ENCODE peak calls at places on chromosomes 16 and 17, in six cellular contexts. One of them, this sample, is unnamed.

GRCh38 chr17:80203448-80204092 is 16.6 kb downstream of the SGSH start:
- DNase-seq in RWPE2: peak; percentile 59
- DNase-seq in HCT116: no peak
- DNase-seq in left ventricle myocardium inferior: no peak
- DNase-seq in right lobe of liver: no peak
- DNase-seq in AG10803: no peak
- DNase-seq in this sample: no peak

GRCh38 chr17:72271603-72272002 is 150.8 kb downstream of the SOX9 start:
- DNase-seq in HCT116: no peak
- DNase-seq in AG10803: no peak
- DNase-seq in left ventricle myocardium inferior: no peak
- DNase-seq in RWPE2: no peak
- DNase-seq in right lobe of liver: no peak
- DNase-seq in this sample: no peak

GRCh38 chr17:42682400-42683384 is at the start of gene CNTNAP1:
- DNase-seq in left ventricle myocardium inferior: peak; percentile 53
- DNase-seq in AG10803: peak; percentile 75
- DNase-seq in right lobe of liver: no peak
- DNase-seq in HCT116: no peak
- DNase-seq in RWPE2: no peak
- DNase-seq in this sample: peak; percentile 68

GRCh38 chr16:82638095-82638798 is 11.5 kb downstream of the CDH13 start:
- DNase-seq in RWPE2: no peak
- DNase-seq in left ventricle myocardium inferior: no peak
- DNase-seq in right lobe of liver: no peak
- DNase-seq in AG10803: peak; percentile 73
- DNase-seq in HCT116: no peak
- DNase-seq in this sample: peak; percentile 92

GRCh38 chr17:19376799-19377198 is 1.5 kb upstream of the MAPK7 start:
- DNase-seq in left ventricle myocardium inferior: no peak
- DNase-seq in AG10803: no peak
- DNase-seq in RWPE2: no peak
- DNase-seq in right lobe of liver: peak; percentile 22
- DNase-seq in HCT116: peak; percentile 33
- DNase-seq in this sample: no peak

GRCh38 chr17:30323895-30324319 is 9.9 kb downstream of the TMIGD1 start:
- DNase-seq in right lobe of liver: no peak
- DNase-seq in RWPE2: no peak
- DNase-seq in left ventricle myocardium inferior: no peak
- DNase-seq in HCT116: peak; percentile 35
- DNase-seq in AG10803: peak; percentile 50
- DNase-seq in this sample: peak; percentile 56

GRCh38 chr17:75814021-75814395 is 29.4 kb downstream of the UNK start:
- DNase-seq in RWPE2: no peak
- DNase-seq in AG10803: no peak
- DNase-seq in right lobe of liver: no peak
- DNase-seq in HCT116: no peak
- DNase-seq in left ventricle myocardium inferior: no peak
- DNase-seq in this sample: no peak

GRCh38 chr17:50831430-50832064 is 3.8 kb upstream of the WFIKKN2 start:
- DNase-seq in HCT116: no peak
- DNase-seq in right lobe of liver: no peak
- DNase-seq in AG10803: no peak
- DNase-seq in RWPE2: no peak
- DNase-seq in left ventricle myocardium inferior: no peak
- DNase-seq in this sample: no peak

GRCh38 chr16:85288869-85289660 is 176.8 kb upstream of the CIBAR2 start:
- DNase-seq in right lobe of liver: peak; percentile 87
- DNase-seq in left ventricle myocardium inferior: no peak
- DNase-seq in AG10803: no peak
- DNase-seq in RWPE2: no peak
- DNase-seq in HCT116: no peak
- DNase-seq in this sample: no peak

GRCh38 chr17:54891176-54891821 is 9.4 kb upstream of the TOM1L1 start:
- DNase-seq in right lobe of liver: no peak
- DNase-seq in RWPE2: no peak
- DNase-seq in left ventricle myocardium inferior: no peak
- DNase-seq in HCT116: peak; percentile 57
- DNase-seq in AG10803: peak; percentile 69
- DNase-seq in this sample: peak; percentile 74

GRCh38 chr16:79838860-79839259 is 238.3 kb upstream of the MAF start:
- DNase-seq in HCT116: no peak
- DNase-seq in RWPE2: no peak
- DNase-seq in right lobe of liver: no peak
- DNase-seq in AG10803: peak; percentile 30
- DNase-seq in left ventricle myocardium inferior: peak; percentile 31
- DNase-seq in this sample: peak; percentile 10

GRCh38 chr17:3678095-3678820 is 9.6 kb downstream of the EMC6 start:
- DNase-seq in RWPE2: no peak
- DNase-seq in right lobe of liver: no peak
- DNase-seq in AG10803: no peak
- DNase-seq in HCT116: no peak
- DNase-seq in left ventricle myocardium inferior: no peak
- DNase-seq in this sample: peak; percentile 71

GRCh38 chr17:44218344-44219125 is 940 bp downstream of the UBTF start:
- DNase-seq in left ventricle myocardium inferior: peak; percentile 91
- DNase-seq in RWPE2: no peak
- DNase-seq in HCT116: peak; percentile 74
- DNase-seq in right lobe of liver: peak; percentile 92
- DNase-seq in AG10803: peak; percentile 89
- DNase-seq in this sample: peak; percentile 84

GRCh38 chr17:16363749-16364536 is 10.7 kb upstream of the CENPV start:
- DNase-seq in right lobe of liver: peak; percentile 76
- DNase-seq in AG10803: peak; percentile 64
- DNase-seq in left ventricle myocardium inferior: peak; percentile 73
- DNase-seq in RWPE2: no peak
- DNase-seq in HCT116: peak; percentile 72
- DNase-seq in this sample: peak; percentile 75

GRCh38 chr17:28828294-28829040 is 14.1 kb downstream of the FAM222B start:
- DNase-seq in right lobe of liver: peak; percentile 19
- DNase-seq in RWPE2: peak; percentile 7
- DNase-seq in AG10803: peak; percentile 40
- DNase-seq in left ventricle myocardium inferior: no peak
- DNase-seq in HCT116: no peak
- DNase-seq in this sample: no peak

GRCh38 chr16:48505705-48506104 is 104.3 kb downstream of the N4BP1 start:
- DNase-seq in right lobe of liver: no peak
- DNase-seq in RWPE2: no peak
- DNase-seq in left ventricle myocardium inferior: no peak
- DNase-seq in AG10803: no peak
- DNase-seq in HCT116: no peak
- DNase-seq in this sample: no peak

GRCh38 chr16:9801651-9802050 is 380.6 kb downstream of the GRIN2A start:
- DNase-seq in AG10803: no peak
- DNase-seq in right lobe of liver: no peak
- DNase-seq in left ventricle myocardium inferior: no peak
- DNase-seq in HCT116: no peak
- DNase-seq in RWPE2: no peak
- DNase-seq in this sample: no peak

GRCh38 chr17:11240841-11241610 is at the start of gene SHISA6:
- DNase-seq in right lobe of liver: no peak
- DNase-seq in RWPE2: no peak
- DNase-seq in AG10803: no peak
- DNase-seq in HCT116: no peak
- DNase-seq in left ventricle myocardium inferior: no peak
- DNase-seq in this sample: no peak

GRCh38 chr16:56980792-56981724 is 8.3 kb upstream of the NLRC5 start:
- DNase-seq in right lobe of liver: no peak
- DNase-seq in RWPE2: no peak
- DNase-seq in HCT116: no peak
- DNase-seq in AG10803: no peak
- DNase-seq in left ventricle myocardium inferior: no peak
- DNase-seq in this sample: no peak

GRCh38 chr16:31471875-31472558 is at the start of gene TGFB1I1:
- DNase-seq in AG10803: peak; percentile 84
- DNase-seq in right lobe of liver: peak; percentile 47
- DNase-seq in HCT116: no peak
- DNase-seq in RWPE2: no peak
- DNase-seq in left ventricle myocardium inferior: peak; percentile 80
- DNase-seq in this sample: peak; percentile 67

GRCh38 chr17:45077643-45078042 is 16.5 kb downstream of the NMT1 start:
- DNase-seq in right lobe of liver: no peak
- DNase-seq in RWPE2: no peak
- DNase-seq in AG10803: no peak
- DNase-seq in left ventricle myocardium inferior: no peak
- DNase-seq in HCT116: no peak
- DNase-seq in this sample: no peak

GRCh38 chr16:10971560-10971961 is 27.2 kb downstream of the CLEC16A start:
- DNase-seq in right lobe of liver: no peak
- DNase-seq in left ventricle myocardium inferior: no peak
- DNase-seq in RWPE2: no peak
- DNase-seq in AG10803: peak; percentile 95
- DNase-seq in HCT116: peak; percentile 47
- DNase-seq in this sample: peak; percentile 90

GRCh38 chr16:48999508-48999907 is 282.1 kb downstream of the CBLN1 start:
- DNase-seq in AG10803: no peak
- DNase-seq in right lobe of liver: no peak
- DNase-seq in left ventricle myocardium inferior: no peak
- DNase-seq in RWPE2: no peak
- DNase-seq in HCT116: no peak
- DNase-seq in this sample: no peak

GRCh38 chr17:80743181-80743771 is 198.6 kb downstream of the RPTOR start:
- DNase-seq in AG10803: peak; percentile 53
- DNase-seq in RWPE2: no peak
- DNase-seq in left ventricle myocardium inferior: no peak
- DNase-seq in HCT116: no peak
- DNase-seq in right lobe of liver: no peak
- DNase-seq in this sample: peak; percentile 87

GRCh38 chr17:35578929-35579448 is 618 bp upstream of the PEX12 start:
- DNase-seq in AG10803: no peak
- DNase-seq in left ventricle myocardium inferior: no peak
- DNase-seq in right lobe of liver: no peak
- DNase-seq in HCT116: no peak
- DNase-seq in RWPE2: no peak
- DNase-seq in this sample: no peak

GRCh38 chr16:30567160-30567990 is 4.1 kb downstream of the ZNF688 start:
- DNase-seq in right lobe of liver: no peak
- DNase-seq in RWPE2: no peak
- DNase-seq in left ventricle myocardium inferior: no peak
- DNase-seq in AG10803: no peak
- DNase-seq in HCT116: no peak
- DNase-seq in this sample: peak; percentile 16

GRCh38 chr16:72952404-72953301 is 95.3 kb downstream of the ZFHX3 start:
- DNase-seq in HCT116: no peak
- DNase-seq in AG10803: peak; percentile 58
- DNase-seq in left ventricle myocardium inferior: no peak
- DNase-seq in RWPE2: no peak
- DNase-seq in right lobe of liver: no peak
- DNase-seq in this sample: peak; percentile 41

GRCh38 chr16:67935402-67936123 is 1.1 kb downstream of the PSMB10 start:
- DNase-seq in AG10803: peak; percentile 86
- DNase-seq in right lobe of liver: peak; percentile 99
- DNase-seq in left ventricle myocardium inferior: peak; percentile 94
- DNase-seq in HCT116: peak; percentile 93
- DNase-seq in RWPE2: peak; percentile 99
- DNase-seq in this sample: peak; percentile 84
- TF ChIP-seq CTCF in AG10803: no peak
- TF ChIP-seq CTCF in right lobe of liver: no peak
- TF ChIP-seq CTCF in left ventricle myocardium inferior: no peak
- TF ChIP-seq CTCF in HCT116: no peak
- TF ChIP-seq CTCF in RWPE2: no peak
- TF ChIP-seq CTCF in this sample: no peak

GRCh38 chr16:3695610-3696369 is 21.5 kb downstream of the TRAP1 start:
- DNase-seq in left ventricle myocardium inferior: no peak
- DNase-seq in RWPE2: no peak
- DNase-seq in AG10803: no peak
- DNase-seq in HCT116: no peak
- DNase-seq in right lobe of liver: peak; percentile 93
- DNase-seq in this sample: no peak
- H3K4me3 ChIP-seq in left ventricle myocardium inferior: no peak overlapping the region
- H3K4me3 ChIP-seq in RWPE2: no peak overlapping the region
- H3K4me3 ChIP-seq in AG10803: no peak overlapping the region
- H3K4me3 ChIP-seq in HCT116: no peak overlapping the region
- H3K4me3 ChIP-seq in right lobe of liver: peak overlapping the region; percentile 42
- H3K4me3 ChIP-seq in this sample: no peak overlapping the region

GRCh38 chr16:15643453-15644305 is 725 bp upstream of the MARF1 start:
- DNase-seq in AG10803: peak; percentile 64
- DNase-seq in left ventricle myocardium inferior: no peak
- DNase-seq in right lobe of liver: no peak
- DNase-seq in RWPE2: no peak
- DNase-seq in HCT116: peak; percentile 44
- DNase-seq in this sample: peak; percentile 66

GRCh38 chr16:15640966-15641365 is 2.0 kb downstream of the MARF1 start:
- DNase-seq in AG10803: no peak
- DNase-seq in right lobe of liver: no peak
- DNase-seq in HCT116: no peak
- DNase-seq in RWPE2: no peak
- DNase-seq in left ventricle myocardium inferior: no peak
- DNase-seq in this sample: no peak

GRCh38 chr16:15641753-15642556 is 999 bp downstream of the MARF1 start:
- DNase-seq in right lobe of liver: no peak
- DNase-seq in HCT116: no peak
- DNase-seq in left ventricle myocardium inferior: no peak
- DNase-seq in AG10803: no peak
- DNase-seq in RWPE2: no peak
- DNase-seq in this sample: no peak

GRCh38 chr16:15644306-15644961 is 1.5 kb upstream of the MARF1 start:
- DNase-seq in HCT116: peak; percentile 62
- DNase-seq in left ventricle myocardium inferior: no peak
- DNase-seq in AG10803: peak; percentile 63
- DNase-seq in right lobe of liver: no peak
- DNase-seq in RWPE2: peak; percentile 76
- DNase-seq in this sample: peak; percentile 73

DNA sequence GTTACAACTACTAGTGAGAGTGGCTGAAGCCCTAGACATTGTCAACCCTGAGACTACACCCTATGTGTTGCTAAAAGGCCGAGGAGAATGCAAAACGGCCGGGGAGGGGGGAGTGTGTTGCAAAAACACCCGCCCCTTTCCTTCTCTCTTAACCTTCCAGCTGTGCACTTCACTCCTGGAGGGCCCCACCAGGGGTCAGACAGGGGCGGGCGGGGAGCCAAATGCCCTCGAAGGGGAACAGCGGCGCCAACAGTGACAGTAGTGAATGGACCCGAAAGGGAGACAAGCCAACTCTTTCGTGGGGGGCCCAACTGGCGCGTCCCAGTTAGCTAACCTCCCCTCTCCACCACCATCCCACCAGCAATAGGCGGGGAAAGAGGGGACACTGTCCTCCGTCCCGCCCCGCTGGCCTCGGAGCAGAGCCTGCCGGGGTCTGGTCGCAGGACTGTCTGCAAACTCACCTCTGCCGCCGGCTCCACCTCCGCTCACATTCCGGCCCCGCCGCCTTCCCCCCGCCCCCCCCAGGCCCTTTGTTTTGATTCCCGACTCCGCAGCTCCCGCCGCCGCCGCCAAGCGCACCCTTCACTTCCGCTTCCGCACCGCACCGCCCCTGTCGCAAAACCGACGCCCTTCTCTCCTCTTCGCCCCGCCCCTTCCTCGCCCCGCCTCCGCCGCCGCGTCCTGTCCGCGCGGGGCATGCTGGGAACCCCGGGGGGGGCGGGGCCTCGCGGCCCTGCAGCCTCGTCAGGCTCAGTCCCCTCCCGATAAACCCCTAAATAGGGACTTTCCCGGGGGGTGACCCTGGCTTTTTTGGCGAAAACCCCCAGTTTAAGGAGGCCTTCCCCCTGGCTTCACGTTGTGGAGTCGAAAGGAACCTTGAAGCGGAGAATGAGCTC is at the start of gene MARF1:
- DNase-seq in right lobe of liver: peak; percentile 99
- DNase-seq in left ventricle myocardium inferior: peak; percentile 100
- DNase-seq in RWPE2: peak; percentile 98
- DNase-seq in AG10803: peak; percentile 94
- DNase-seq in HCT116: peak; percentile 87
- DNase-seq in this sample: peak; percentile 88
- TF ChIP-seq CTCF in right lobe of liver: peak; percentile 30
- TF ChIP-seq CTCF in left ventricle myocardium inferior: peak; percentile 44
- TF ChIP-seq CTCF in RWPE2: peak; percentile 49
- TF ChIP-seq CTCF in AG10803: peak; percentile 31
- TF ChIP-seq CTCF in HCT116: no peak
- TF ChIP-seq CTCF in this sample: peak; percentile 15

GRCh38 chr17:63675231-63675606 is 24.7 kb downstream of the LIMD2 start:
- DNase-seq in left ventricle myocardium inferior: no peak
- DNase-seq in HCT116: no peak
- DNase-seq in right lobe of liver: no peak
- DNase-seq in RWPE2: no peak
- DNase-seq in AG10803: no peak
- DNase-seq in this sample: no peak
- H3K4me3 ChIP-seq in left ventricle myocardium inferior: peak overlapping the region; percentile 56
- H3K4me3 ChIP-seq in HCT116: no peak overlapping the region
- H3K4me3 ChIP-seq in right lobe of liver: no peak overlapping the region
- H3K4me3 ChIP-seq in RWPE2: no peak overlapping the region
- H3K4me3 ChIP-seq in AG10803: no peak overlapping the region
- H3K4me3 ChIP-seq in this sample: no peak overlapping the region

This sample was measured in fibroblast of mammary gland.